ENCODE peak calls at places on chromosomes 6 and 20, in eight cellular contexts. One of them, this sample, is unnamed.

GRCh38 chr6:47478233-47479155 is 905 bp downstream of the CD2AP start:
- DNase-seq in GM04503: no peak
- DNase-seq in astrocyte of the hippocampus: peak; percentile 45
- DNase-seq in stimulated activated naive B cell treated with anti-CD40 and anti-IgM and Interleukin-4, amounts not matched to agents 10 μg/mL and 1 μg/mL and 100 μg/mL, for 72 hours: no peak
- DNase-seq in posterior cingulate gyrus: no peak
- DNase-seq in NCI-H1105 treated with DMSO at 0.1 percent for 48 hours: peak; percentile 57
- DNase-seq in uterus: no peak
- DNase-seq in PC-9: no peak
- DNase-seq in this sample: no peak

GRCh38 chr20:20276806-20277530 is 90.9 kb upstream of the INSM1 start:
- DNase-seq in PC-9: no peak
- DNase-seq in GM04503: no peak
- DNase-seq in uterus: no peak
- DNase-seq in posterior cingulate gyrus: no peak
- DNase-seq in astrocyte of the hippocampus: peak; percentile 6
- DNase-seq in stimulated activated naive B cell treated with anti-CD40 and anti-IgM and Interleukin-4, amounts not matched to agents 10 μg/mL and 1 μg/mL and 100 μg/mL, for 72 hours: no peak
- DNase-seq in NCI-H1105 treated with DMSO at 0.1 percent for 48 hours: peak; percentile 10
- DNase-seq in this sample: no peak

GRCh38 chr20:31606928-31607639 is 2.0 kb downstream of the ID1 start:
- DNase-seq in astrocyte of the hippocampus: peak; percentile 78
- DNase-seq in PC-9: peak; percentile 41
- DNase-seq in GM04503: no peak
- DNase-seq in uterus: no peak
- DNase-seq in stimulated activated naive B cell treated with anti-CD40 and anti-IgM and Interleukin-4, amounts not matched to agents 10 μg/mL and 1 μg/mL and 100 μg/mL, for 72 hours: no peak
- DNase-seq in posterior cingulate gyrus: no peak
- DNase-seq in NCI-H1105 treated with DMSO at 0.1 percent for 48 hours: peak; percentile 92
- DNase-seq in this sample: peak; percentile 63

GRCh38 chr6:6655805-6656251 is 67.3 kb downstream of the LY86 start:
- DNase-seq in PC-9: no peak
- DNase-seq in posterior cingulate gyrus: no peak
- DNase-seq in uterus: no peak
- DNase-seq in stimulated activated naive B cell treated with anti-CD40 and anti-IgM and Interleukin-4, amounts not matched to agents 10 μg/mL and 1 μg/mL and 100 μg/mL, for 72 hours: no peak
- DNase-seq in astrocyte of the hippocampus: no peak
- DNase-seq in NCI-H1105 treated with DMSO at 0.1 percent for 48 hours: no peak
- DNase-seq in GM04503: no peak
- DNase-seq in this sample: no peak

GRCh38 chr20:15967334-15967733 is 605.9 kb downstream of the KIF16B start:
- DNase-seq in stimulated activated naive B cell treated with anti-CD40 and anti-IgM and Interleukin-4, amounts not matched to agents 10 μg/mL and 1 μg/mL and 100 μg/mL, for 72 hours: no peak
- DNase-seq in posterior cingulate gyrus: no peak
- DNase-seq in astrocyte of the hippocampus: no peak
- DNase-seq in PC-9: no peak
- DNase-seq in uterus: no peak
- DNase-seq in NCI-H1105 treated with DMSO at 0.1 percent for 48 hours: no peak
- DNase-seq in GM04503: no peak
- DNase-seq in this sample: no peak

GRCh38 chr6:166692723-166693302 is 65.8 kb upstream of the RPS6KA2 start:
- DNase-seq in posterior cingulate gyrus: no peak
- DNase-seq in stimulated activated naive B cell treated with anti-CD40 and anti-IgM and Interleukin-4, amounts not matched to agents 10 μg/mL and 1 μg/mL and 100 μg/mL, for 72 hours: no peak
- DNase-seq in astrocyte of the hippocampus: no peak
- DNase-seq in GM04503: no peak
- DNase-seq in NCI-H1105 treated with DMSO at 0.1 percent for 48 hours: no peak
- DNase-seq in PC-9: no peak
- DNase-seq in uterus: no peak
- DNase-seq in this sample: no peak

GRCh38 chr6:75932067-75932466 is 140.4 kb downstream of the IMPG1 start:
- DNase-seq in astrocyte of the hippocampus: peak; percentile 48
- DNase-seq in uterus: no peak
- DNase-seq in PC-9: peak; percentile 18
- DNase-seq in posterior cingulate gyrus: peak; percentile 17
- DNase-seq in GM04503: no peak
- DNase-seq in NCI-H1105 treated with DMSO at 0.1 percent for 48 hours: peak; percentile 41
- DNase-seq in stimulated activated naive B cell treated with anti-CD40 and anti-IgM and Interleukin-4, amounts not matched to agents 10 μg/mL and 1 μg/mL and 100 μg/mL, for 72 hours: no peak
- DNase-seq in this sample: peak; percentile 36

GRCh38 chr6:14804001-14804401 is 441.9 kb upstream of the JARID2 start:
- DNase-seq in stimulated activated naive B cell treated with anti-CD40 and anti-IgM and Interleukin-4, amounts not matched to agents 10 μg/mL and 1 μg/mL and 100 μg/mL, for 72 hours: no peak
- DNase-seq in PC-9: no peak
- DNase-seq in uterus: no peak
- DNase-seq in GM04503: no peak
- DNase-seq in astrocyte of the hippocampus: no peak
- DNase-seq in NCI-H1105 treated with DMSO at 0.1 percent for 48 hours: no peak
- DNase-seq in posterior cingulate gyrus: no peak
- DNase-seq in this sample: no peak

GRCh38 chr6:110523461-110524021 is 47.1 kb upstream of the SLC22A16 start:
- DNase-seq in posterior cingulate gyrus: no peak
- DNase-seq in GM04503: no peak
- DNase-seq in PC-9: no peak
- DNase-seq in NCI-H1105 treated with DMSO at 0.1 percent for 48 hours: no peak
- DNase-seq in uterus: no peak
- DNase-seq in astrocyte of the hippocampus: no peak
- DNase-seq in stimulated activated naive B cell treated with anti-CD40 and anti-IgM and Interleukin-4, amounts not matched to agents 10 μg/mL and 1 μg/mL and 100 μg/mL, for 72 hours: no peak
- DNase-seq in this sample: peak; percentile 33

GRCh38 chr20:64077876-64078551 is 1.3 kb downstream of the RGS19 start:
- DNase-seq in GM04503: no peak
- DNase-seq in astrocyte of the hippocampus: no peak
- DNase-seq in PC-9: no peak
- DNase-seq in uterus: no peak
- DNase-seq in posterior cingulate gyrus: no peak
- DNase-seq in NCI-H1105 treated with DMSO at 0.1 percent for 48 hours: no peak
- DNase-seq in stimulated activated naive B cell treated with anti-CD40 and anti-IgM and Interleukin-4, amounts not matched to agents 10 μg/mL and 1 μg/mL and 100 μg/mL, for 72 hours: peak; percentile 66
- DNase-seq in this sample: no peak

GRCh38 chr6:30647802-30648460 is 998 bp downstream of the C6orf136 start:
- DNase-seq in PC-9: no peak
- DNase-seq in NCI-H1105 treated with DMSO at 0.1 percent for 48 hours: peak; percentile 63
- DNase-seq in stimulated activated naive B cell treated with anti-CD40 and anti-IgM and Interleukin-4, amounts not matched to agents 10 μg/mL and 1 μg/mL and 100 μg/mL, for 72 hours: no peak
- DNase-seq in astrocyte of the hippocampus: no peak
- DNase-seq in uterus: no peak
- DNase-seq in GM04503: no peak
- DNase-seq in posterior cingulate gyrus: no peak
- DNase-seq in this sample: peak; percentile 16

GRCh38 chr20:41307021-41307420 is 10.5 kb downstream of the ZHX3 start:
- DNase-seq in NCI-H1105 treated with DMSO at 0.1 percent for 48 hours: no peak
- DNase-seq in PC-9: no peak
- DNase-seq in astrocyte of the hippocampus: no peak
- DNase-seq in stimulated activated naive B cell treated with anti-CD40 and anti-IgM and Interleukin-4, amounts not matched to agents 10 μg/mL and 1 μg/mL and 100 μg/mL, for 72 hours: no peak
- DNase-seq in GM04503: no peak
- DNase-seq in posterior cingulate gyrus: no peak
- DNase-seq in uterus: no peak
- DNase-seq in this sample: no peak

GRCh38 chr20:49717693-49718092 is 4.0 kb upstream of the B4GALT5 start:
- DNase-seq in astrocyte of the hippocampus: no peak
- DNase-seq in stimulated activated naive B cell treated with anti-CD40 and anti-IgM and Interleukin-4, amounts not matched to agents 10 μg/mL and 1 μg/mL and 100 μg/mL, for 72 hours: no peak
- DNase-seq in posterior cingulate gyrus: no peak
- DNase-seq in NCI-H1105 treated with DMSO at 0.1 percent for 48 hours: no peak
- DNase-seq in GM04503: no peak
- DNase-seq in PC-9: peak; percentile 60
- DNase-seq in uterus: no peak
- DNase-seq in this sample: no peak

GRCh38 chr20:7851031-7851490 is 89.2 kb downstream of the HAO1 start:
- DNase-seq in posterior cingulate gyrus: no peak
- DNase-seq in astrocyte of the hippocampus: no peak
- DNase-seq in stimulated activated naive B cell treated with anti-CD40 and anti-IgM and Interleukin-4, amounts not matched to agents 10 μg/mL and 1 μg/mL and 100 μg/mL, for 72 hours: no peak
- DNase-seq in uterus: no peak
- DNase-seq in GM04503: no peak
- DNase-seq in NCI-H1105 treated with DMSO at 0.1 percent for 48 hours: no peak
- DNase-seq in PC-9: no peak
- DNase-seq in this sample: peak; percentile 99

This sample was measured in renal cortical epithelial cell.